ENCODE peak calls at places on chromosome 4, in five cellular contexts. Q, D, K, H and T are unnamed samples.

GRCh38 chr4:55336138-55337034 is 9.7 kb upstream of the SRD5A3 start:
- DNase-seq in Q (no peak), H (no peak), D (no peak), K (no peak), T (no peak)

GRCh38 chr4:188578657-188579056 is 439.4 kb downstream of the TRIML1 start:
- DNase-seq in D (no peak), H (no peak), Q (no peak), K (no peak), T (no peak)

GRCh38 chr4:107283587-107284559 is 247.8 kb upstream of the DKK2 start:
- DNase-seq in D (no peak), Q (no peak), K (no peak), H (no peak), T (no peak)

GRCh38 chr4:108466936-108467902 is 153.2 kb upstream of the RPL34 start:
- DNase-seq in D (no peak), Q (no peak), H (no peak), K (no peak), T (no peak)

GRCh38 chr4:186037692-186038658 is 31.0 kb upstream of the TLR3 start:
- DNase-seq in K (no peak), D (peak), Q (peak), H (no peak), T (peak)

GRCh38 chr4:103044183-103044582 is 24.7 kb upstream of the SLC9B1 start:
- DNase-seq in K (no peak), Q (no peak), H (no peak), D (no peak), T (no peak)

GRCh38 chr4:150501019-150501727 is 80.8 kb upstream of the MAB21L2 start:
- DNase-seq in D (no peak), K (no peak), H (no peak), Q (no peak), T (no peak)

GRCh38 chr4:174284181-174284886 is 623 bp downstream of the CEP44 start:
- DNase-seq in K (no peak), Q (no peak), D (no peak), H (no peak), T (no peak)

GRCh38 chr4:108881190-108881589 is 118.3 kb upstream of the ETNPPL start:
- DNase-seq in H (no peak), Q (no peak), D (no peak), K (no peak), T (no peak)

GRCh38 chr4:86359944-86360478 is at the start of gene MAPK10:
- DNase-seq in K (no peak), D (peak), H (peak), Q (peak), T (no peak)

GRCh38 chr4:189613202-189613601 is 327.5 kb upstream of the FRG1 start:
- DNase-seq in Q (no peak), K (no peak), D (no peak), H (no peak), T (no peak)

GRCh38 chr4:151403656-151404055 is 5.3 kb upstream of the FHIP1A start:
- DNase-seq in D (no peak), K (no peak), H (no peak), Q (no peak), T (no peak)

GRCh38 chr4:86250616-86251015 is 109.2 kb downstream of the MAPK10 start:
- DNase-seq in H (no peak), Q (no peak), D (no peak), K (no peak), T (no peak)

GRCh38 chr4:146932111-146932510 is 13.6 kb downstream of the TTC29 start:
- DNase-seq in K (no peak), H (no peak), D (no peak), Q (no peak), T (no peak)

GRCh38 chr4:148026022-148026421 is 294.1 kb downstream of the ARHGAP10 start:
- DNase-seq in H (no peak), Q (no peak), K (no peak), D (no peak), T (no peak)

GRCh38 chr4:86834901-86835300 is 14.3 kb downstream of the SLC10A6 start:
- DNase-seq in H (no peak), D (no peak), Q (no peak), K (no peak), T (no peak)

GRCh38 chr4:140363051-140363450 is 10.4 kb upstream of the SCOC start:
- DNase-seq in D (no peak), K (no peak), Q (no peak), H (no peak), T (no peak)

GRCh38 chr4:72286185-72286584 is 254.4 kb downstream of the NPFFR2 start:
- DNase-seq in D (no peak), K (no peak), H (no peak), Q (no peak), T (no peak)

GRCh38 chr4:163587867-163588266 is 93.4 kb downstream of the TMA16 start:
- DNase-seq in K (no peak), D (no peak), Q (no peak), H (no peak), T (no peak)

GRCh38 chr4:5708171-5708828 is at the start of gene EVC2:
- DNase-seq in K (peak), D (no peak), Q (no peak), H (peak), T (peak)

GRCh38 chr4:159229164-159229563 is 126.3 kb downstream of the RAPGEF2 start:
- DNase-seq in Q (no peak), K (no peak), D (no peak), H (no peak), T (no peak)

GRCh38 chr4:153539058-153539826 is 73.1 kb downstream of the TMEM131L start:
- DNase-seq in K (no peak), Q (no peak), D (no peak), H (no peak), T (no peak)

GRCh38 chr4:119746951-119747350 is 118.3 kb upstream of the PDE5A start:
- DNase-seq in K (no peak), D (no peak), H (no peak), Q (no peak), T (no peak)

GRCh38 chr4:66565796-66566195 is 895.5 kb upstream of the EPHA5 start:
- DNase-seq in Q (no peak), H (no peak), D (no peak), K (no peak), T (no peak)

GRCh38 chr4:79209822-79210635 is 115.8 kb downstream of the NAA11 start:
- DNase-seq in D (no peak), K (no peak), H (no peak), Q (no peak), T (no peak)

GRCh38 chr4:6332042-6332668 is 62.5 kb downstream of the WFS1 start:
- DNase-seq in H (peak), Q (no peak), D (no peak), K (no peak), T (no peak)

GRCh38 chr4:124144302-124144701 is 568.2 kb downstream of the ANKRD50 start:
- DNase-seq in K (no peak), Q (no peak), D (no peak), H (no peak), T (no peak)